ENCODE peak calls at places on chromosomes 1 and 21, in eight cellular contexts. N is lower lobe of right lung, U is body of pancreas, O is fibroblast of lung, Q is lung, V is left ventricle myocardium inferior, G is trophoblast cell, I is A673. F is an unnamed sample. For H3K4me1, the result is how much of the 10 kb centered on the place peaks cover.

GRCh38 chr1:23403735-23404486 is 20.6 kb downstream of the TCEA3 start:
- DNase-seq in N (peak), U (peak), O (peak), Q (peak), V (peak), G (peak), I (peak), F (peak)

GRCh38 chr1:226003502-226004170 is 4.5 kb upstream of the SDE2 start:
- DNase-seq in N (no peak), U (no peak), O (no peak), Q (no peak), V (no peak), G (no peak), I (no peak), F (no peak)

GRCh38 chr1:209527993-209528392 is 55.5 kb upstream of the CAMK1G start:
- DNase-seq in N (no peak), U (peak), O (no peak), Q (peak), V (no peak), G (no peak), I (no peak), F (peak)

GRCh38 chr1:212518188-212518951 is 85.7 kb downstream of the NENF start:
- DNase-seq in N (peak), U (peak), O (peak), Q (peak), V (peak), G (no peak), I (no peak), F (peak)

GRCh38 chr1:48853006-48853405 is 76.3 kb upstream of the BEND5 start:
- DNase-seq in N (no peak), U (no peak), O (peak), Q (no peak), V (no peak), G (peak), I (peak), F (peak)

GRCh38 chr1:58440696-58441095 is 105.8 kb downstream of the OMA1 start:
- DNase-seq in N (no peak), U (no peak), O (no peak), Q (no peak), V (no peak), G (no peak), I (peak), F (no peak)

GRCh38 chr21:39016740-39017315 is 166.4 kb downstream of the PSMG1 start:
- DNase-seq in N (peak), U (no peak), O (no peak), Q (no peak), V (no peak), G (no peak), I (no peak), F (no peak)

GRCh38 chr1:33374336-33375105 is 53.6 kb upstream of the A3GALT2 start:
- DNase-seq in N (no peak), U (no peak), O (peak), Q (no peak), V (no peak), G (no peak), I (no peak), F (peak)

GRCh38 chr1:182217071-182217470 is 155.6 kb upstream of the ZNF648 start:
- DNase-seq in N (no peak), U (no peak), O (no peak), Q (no peak), V (no peak), G (peak), I (no peak), F (no peak)

GRCh38 chr21:43355925-43356289 is 71.0 kb downstream of the SIK1 start:
- DNase-seq in N (no peak), U (no peak), O (no peak), Q (no peak), V (no peak), G (no peak), I (no peak), F (no peak)

GRCh38 chr1:43439781-43440180 is 13.9 kb downstream of the HYI start:
- DNase-seq in N (no peak), U (no peak), O (no peak), Q (no peak), V (no peak), G (no peak), I (no peak), F (no peak)

GRCh38 chr1:111604931-111605330 is 14.7 kb upstream of the RAP1A start:
- DNase-seq in N (no peak), U (no peak), O (peak), Q (no peak), V (no peak), G (no peak), I (no peak), F (no peak)

GRCh38 chr1:237411621-237412020 is 369.6 kb downstream of the RYR2 start:
- DNase-seq in N (no peak), U (no peak), O (no peak), Q (no peak), V (no peak), G (no peak), I (no peak), F (no peak)

GRCh38 chr1:54279457-54279856 is 79.5 kb downstream of the MRPL37 start:
- DNase-seq in N (no peak), U (no peak), O (no peak), Q (no peak), V (no peak), G (no peak), I (no peak), F (no peak)

GRCh38 chr21:42570841-42571387 is 57.3 kb downstream of the SLC37A1 start:
- DNase-seq in N (peak), U (peak), O (no peak), Q (no peak), V (no peak), G (no peak), I (no peak), F (peak)

GRCh38 chr1:6352138-6352563 is 41.4 kb downstream of the ACOT7 start:
- DNase-seq in N (no peak), U (no peak), O (no peak), Q (no peak), V (no peak), G (peak), I (no peak), F (no peak)

GRCh38 chr1:6353605-6353947 is 40.0 kb downstream of the ACOT7 start:
- DNase-seq in N (no peak), U (no peak), O (no peak), Q (no peak), V (no peak), G (no peak), I (no peak), F (no peak)

GRCh38 chr1:6354659-6355317 is 38.8 kb downstream of the ACOT7 start:
- DNase-seq in N (no peak), U (no peak), O (no peak), Q (no peak), V (no peak), G (no peak), I (no peak), F (peak)

GRCh38 chr1:6355621-6356020 is 37.9 kb downstream of the ACOT7 start:
- DNase-seq in N (no peak), U (no peak), O (no peak), Q (no peak), V (no peak), G (no peak), I (no peak), F (no peak)

DNA sequence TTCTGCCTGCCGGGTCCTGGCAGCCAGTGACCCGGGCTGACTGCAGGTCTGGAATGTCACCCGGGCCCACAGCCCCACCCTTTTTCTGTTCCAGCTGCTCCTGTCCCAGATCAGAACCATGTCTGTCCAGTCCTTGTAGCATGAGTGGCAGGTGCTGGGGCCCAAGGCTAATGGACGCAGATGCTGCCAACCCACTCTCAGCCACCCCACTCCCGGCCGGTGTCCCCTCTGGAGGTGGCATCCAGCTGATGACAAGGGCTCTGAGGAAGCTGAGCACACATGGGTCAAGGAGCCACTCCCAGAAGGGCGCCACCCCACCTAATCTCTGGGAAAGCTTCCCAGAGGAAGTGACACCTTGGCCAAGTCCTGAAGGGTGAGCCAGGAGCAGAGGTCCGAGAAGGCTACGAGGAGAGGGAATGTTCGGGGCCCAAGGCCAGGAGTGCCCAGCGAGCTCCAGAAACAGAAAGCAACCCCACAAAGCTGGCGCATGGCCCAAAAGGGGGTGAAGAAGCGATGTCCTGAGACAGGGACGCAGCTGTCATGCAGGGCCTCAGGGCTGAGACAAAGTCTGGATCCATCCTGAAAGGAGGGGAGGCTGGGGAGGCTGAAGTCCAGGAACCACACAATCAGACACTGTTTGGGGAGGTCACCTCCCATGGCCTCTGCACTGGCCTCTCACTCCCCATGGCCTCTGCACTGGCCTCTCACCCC is 39.5 kb downstream of the ACOT7 start:
- DNase-seq in N (peak), U (peak), O (peak), Q (peak), V (peak), G (peak), I (no peak), F (peak)
- H3K4me1 ChIP-seq in N (under half), U (half or more), O (under half), Q (under half), V (half or more), G (under half), I (under half), F (under half)

GRCh38 chr1:2546515-2547209 is 9.5 kb upstream of the TNFRSF14 start:
- DNase-seq in N (peak), U (peak), O (peak), Q (peak), V (peak), G (peak), I (peak), F (peak)

GRCh38 chr1:2544875-2545638 is 11.1 kb upstream of the TNFRSF14 start:
- DNase-seq in N (no peak), U (no peak), O (no peak), Q (no peak), V (no peak), G (peak), I (no peak), F (peak)

GRCh38 chr1:2548068-2548589 is 8.0 kb upstream of the TNFRSF14 start:
- DNase-seq in N (peak), U (peak), O (peak), Q (peak), V (peak), G (peak), I (peak), F (peak)

GRCh38 chr1:2545754-2546514 is 10.2 kb upstream of the TNFRSF14 start:
- DNase-seq in N (peak), U (peak), O (peak), Q (peak), V (peak), G (peak), I (peak), F (peak)

GRCh38 chr1:2547210-2548067 is 8.7 kb upstream of the TNFRSF14 start:
- DNase-seq in N (peak), U (no peak), O (no peak), Q (no peak), V (no peak), G (peak), I (peak), F (no peak)
- H3K4me1 ChIP-seq in N (half or more), U (under half), O (under half), Q (under half), V (half or more), G (under half), I (under half), F (under half)

DNA sequence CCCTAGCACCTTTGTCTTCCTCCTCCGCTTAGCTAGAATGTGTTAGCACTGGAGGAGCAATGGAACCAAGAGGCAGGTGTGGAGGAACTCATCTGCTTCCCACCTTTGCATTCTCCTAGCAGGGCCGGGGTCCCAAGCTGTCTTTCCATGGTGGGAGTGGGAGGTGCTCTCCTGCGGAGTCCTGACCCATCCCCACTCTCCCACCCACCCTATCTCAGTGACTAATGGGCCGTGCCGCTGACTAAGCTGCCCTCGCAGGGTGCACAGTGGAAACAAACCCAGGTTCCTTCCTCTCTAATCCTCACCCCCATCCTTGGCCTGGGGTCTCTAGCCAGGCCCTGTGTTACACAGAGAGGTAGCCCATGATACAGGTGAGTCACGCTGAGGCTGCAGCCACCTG is 177.5 kb downstream of the HIVEP3 start:
- DNase-seq in N (no peak), U (no peak), O (no peak), Q (no peak), V (no peak), G (no peak), I (no peak), F (no peak)
- H3K4me1 ChIP-seq in N (under half), U (under half), O (under half), Q (under half), V (under half), G (under half), I (under half), F (under half)

DNA sequence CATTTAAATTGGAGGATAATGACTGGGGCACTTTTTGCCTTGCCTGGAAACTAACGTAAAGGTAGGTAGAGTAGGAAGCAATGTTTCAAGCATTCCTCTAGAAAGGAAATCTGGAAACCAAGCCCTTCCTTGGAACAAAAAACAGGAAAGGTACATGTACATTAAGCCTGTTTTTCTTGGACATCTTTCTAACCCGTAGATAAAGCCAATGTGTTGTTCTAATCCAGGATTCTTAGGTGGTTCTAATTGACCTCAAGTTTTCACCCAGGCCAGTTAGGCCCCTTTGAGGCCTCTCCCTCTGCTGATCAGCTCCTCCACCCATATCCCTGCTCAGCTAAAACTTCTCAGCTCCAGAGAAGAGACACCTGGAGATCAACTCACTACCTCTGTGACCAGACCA is 6.3 kb upstream of the DUSP23 start:
- DNase-seq in N (no peak), U (no peak), O (no peak), Q (no peak), V (no peak), G (no peak), I (no peak), F (no peak)
- H3K4me1 ChIP-seq in N (under half), U (under half), O (under half), Q (under half), V (under half), G (under half), I (under half), F (under half)

GRCh38 chr21:44454058-44454457 is 1.3 kb upstream of the LRRC3 start:
- DNase-seq in N (no peak), U (no peak), O (no peak), Q (no peak), V (no peak), G (no peak), I (no peak), F (no peak)

GRCh38 chr21:44454747-44455523 is at the start of gene LRRC3:
- DNase-seq in N (peak), U (peak), O (peak), Q (peak), V (peak), G (peak), I (peak), F (no peak)

GRCh38 chr21:44456207-44456914 is 1.1 kb downstream of the LRRC3 start:
- DNase-seq in N (peak), U (no peak), O (no peak), Q (no peak), V (no peak), G (no peak), I (no peak), F (no peak)

GRCh38 chr21:44456915-44457736 is 1.8 kb downstream of the LRRC3 start:
- DNase-seq in N (peak), U (no peak), O (no peak), Q (no peak), V (no peak), G (peak), I (no peak), F (no peak)

DNA sequence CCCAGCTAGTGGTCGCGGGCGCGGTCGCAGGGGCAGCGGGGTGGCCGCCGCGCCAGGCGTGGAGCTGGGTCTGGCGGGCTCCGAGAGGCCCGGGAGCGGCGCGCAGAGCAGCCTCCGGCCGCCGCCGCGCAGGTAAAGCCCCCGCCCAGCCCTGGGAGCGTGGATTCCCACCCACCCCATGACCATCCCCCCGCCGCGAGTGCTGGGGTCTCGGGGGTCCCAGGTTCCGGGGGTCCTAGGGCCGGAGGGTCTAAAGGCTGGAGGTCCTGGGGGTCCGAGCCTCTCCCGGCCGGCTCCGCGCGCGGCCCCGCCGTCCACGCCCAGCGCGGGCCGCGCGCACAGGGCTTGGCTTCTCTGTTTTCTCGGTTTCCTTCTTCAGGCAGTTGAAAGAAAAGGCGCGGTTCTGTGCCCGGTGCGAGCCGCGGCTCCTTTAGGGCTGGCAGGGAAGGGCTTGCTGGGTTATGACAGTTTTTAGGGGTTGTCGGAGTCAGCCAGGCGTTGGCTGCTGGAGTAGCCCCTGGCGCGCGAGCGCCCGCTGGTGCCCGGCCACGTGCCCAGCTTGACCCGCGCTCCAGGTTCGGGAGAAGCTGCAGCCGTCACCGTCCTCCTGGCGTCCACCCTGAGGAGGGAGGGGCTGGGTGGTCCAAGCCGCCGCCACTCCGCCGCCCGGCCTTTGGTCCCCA is 355 bp downstream of the LRRC3 start:
- DNase-seq in N (peak), U (peak), O (peak), Q (peak), V (peak), G (peak), I (peak), F (no peak)
- H3K4me1 ChIP-seq in N (under half), U (under half), O (under half), Q (under half), V (under half), G (under half), I (under half), F (under half)

DNA sequence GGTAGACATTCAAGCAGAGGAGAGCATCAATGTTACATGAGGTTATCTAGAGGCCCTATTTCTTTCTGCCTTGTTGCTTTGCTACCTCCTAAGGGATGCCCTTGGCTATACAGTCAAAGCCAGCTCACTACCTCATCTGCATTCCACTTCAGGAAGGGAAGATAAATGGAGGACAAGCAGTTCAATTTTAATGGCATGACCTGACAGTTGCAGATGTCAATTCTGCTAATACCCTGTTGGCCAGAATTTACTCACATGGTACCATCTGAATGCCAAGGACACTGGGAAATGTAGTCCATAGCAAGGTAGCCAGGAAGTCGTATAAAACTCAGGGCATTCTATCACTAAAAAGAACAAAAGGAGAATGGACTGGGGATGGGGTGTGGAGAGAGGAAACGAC is 31.5 kb downstream of the PALMD start:
- DNase-seq in N (no peak), U (no peak), O (no peak), Q (no peak), V (no peak), G (no peak), I (no peak), F (no peak)
- H3K4me1 ChIP-seq in N (under half), U (under half), O (under half), Q (under half), V (half or more), G (under half), I (under half), F (half or more)

DNA sequence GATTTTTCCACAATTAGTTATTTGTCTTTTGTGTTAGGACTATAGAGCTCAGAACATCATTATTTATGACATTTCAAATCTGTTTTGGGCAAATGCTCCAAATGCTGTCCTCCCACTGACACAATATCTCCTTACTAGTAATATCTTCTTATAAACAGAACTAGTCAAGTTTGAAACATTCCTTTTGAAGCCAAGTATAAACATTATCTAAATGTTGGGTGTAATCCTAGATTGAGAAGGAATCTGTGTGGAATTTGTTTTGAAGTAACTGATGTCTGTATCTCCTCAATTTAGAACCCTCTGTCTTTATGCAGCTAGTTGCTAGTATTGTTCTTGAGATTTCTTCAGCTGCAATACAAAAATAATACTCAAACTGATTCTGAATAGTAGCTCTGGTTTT is 28.5 kb upstream of the PAXBP1 start:
- DNase-seq in N (no peak), U (no peak), O (no peak), Q (no peak), V (no peak), G (no peak), I (no peak), F (no peak)
- H3K4me1 ChIP-seq in N (under half), U (under half), O (under half), Q (under half), V (under half), G (under half), I (under half), F (under half)

F was measured in SJCRH30.